ENCODE peak calls at places on chromosomes 7 and 10, in seven cellular contexts. M is IMR-90, D is tibial nerve, R is HCT116, N is transverse colon, C is prostate gland, O is lower leg skin. Z is an unnamed sample.

GRCh38 chr10:110433740-110434139 is 64.0 kb upstream of the DUSP5 start:
- DNase-seq in M (no peak), D (no peak), R (no peak), N (peak; percentile 3), C (no peak), O (peak; percentile 80), Z (no peak)

GRCh38 chr7:45407730-45408406 is 166.3 kb upstream of the ADCY1 start:
- DNase-seq in M (no peak), D (no peak), R (no peak), N (no peak), C (no peak), O (no peak), Z (no peak)

GRCh38 chr7:105990726-105991465 is 27.8 kb downstream of the CDHR3 start:
- DNase-seq in M (no peak), D (no peak), R (no peak), N (no peak), C (no peak), O (no peak), Z (no peak)

GRCh38 chr10:36602374-36602773 is 523.0 kb upstream of the ANKRD30A start:
- DNase-seq in M (peak; percentile 85), D (no peak), R (no peak), N (no peak), C (no peak), O (no peak), Z (no peak)

GRCh38 chr7:2878306-2878705 is 34.2 kb upstream of the GNA12 start:
- DNase-seq in M (no peak), D (no peak), R (no peak), N (no peak), C (no peak), O (no peak), Z (no peak)

GRCh38 chr10:80137031-80137712 is 4.6 kb downstream of the PLAC9 start:
- DNase-seq in M (peak; percentile 67), D (peak; percentile 61), R (no peak), N (no peak), C (no peak), O (no peak), Z (no peak)

GRCh38 chr10:28284126-28284525 is 18.7 kb downstream of the MPP7 start:
- DNase-seq in M (no peak), D (no peak), R (no peak), N (no peak), C (peak; percentile 70), O (no peak), Z (no peak)

GRCh38 chr7:4814463-4814862 is 39.0 kb downstream of the AP5Z1 start:
- DNase-seq in M (no peak), D (no peak), R (no peak), N (no peak), C (no peak), O (no peak), Z (no peak)

GRCh38 chr10:126939706-126940105 is 34.5 kb downstream of the DOCK1 start:
- DNase-seq in M (no peak), D (no peak), R (no peak), N (no peak), C (no peak), O (peak; percentile 26), Z (no peak)

GRCh38 chr7:29988391-29989256 is 977 bp downstream of the SCRN1 start:
- DNase-seq in M (peak; percentile 73), D (peak; percentile 23), R (peak; percentile 67), N (peak; percentile 46), C (no peak), O (no peak), Z (peak; percentile 46)

GRCh38 chr10:6053816-6054581 is 8.2 kb downstream of the IL2RA start:
- DNase-seq in M (no peak), D (no peak), R (no peak), N (peak; percentile 52), C (no peak), O (peak; percentile 86), Z (peak; percentile 93)

GRCh38 chr7:129859188-129859587 is 93.6 kb downstream of the UBE2H start:
- DNase-seq in M (peak; percentile 15), D (no peak), R (no peak), N (no peak), C (no peak), O (no peak), Z (no peak)

GRCh38 chr10:88386204-88386877 is 196.8 kb downstream of the RNLS start:
- DNase-seq in M (no peak), D (no peak), R (no peak), N (no peak), C (no peak), O (no peak), Z (no peak)

GRCh38 chr10:88386878-88387773 is 196.0 kb downstream of the RNLS start:
- DNase-seq in M (peak; percentile 82), D (no peak), R (peak; percentile 43), N (peak; percentile 40), C (no peak), O (no peak), Z (peak; percentile 76)

GRCh38 chr10:88389456-88389855 is 193.7 kb downstream of the RNLS start:
- DNase-seq in M (peak; percentile 73), D (no peak), R (no peak), N (peak; percentile 31), C (peak; percentile 39), O (no peak), Z (no peak)

GRCh38 chr10:88382699-88383098 is 200.4 kb downstream of the RNLS start:
- DNase-seq in M (no peak), D (no peak), R (no peak), N (no peak), C (no peak), O (no peak), Z (no peak)

DNA sequence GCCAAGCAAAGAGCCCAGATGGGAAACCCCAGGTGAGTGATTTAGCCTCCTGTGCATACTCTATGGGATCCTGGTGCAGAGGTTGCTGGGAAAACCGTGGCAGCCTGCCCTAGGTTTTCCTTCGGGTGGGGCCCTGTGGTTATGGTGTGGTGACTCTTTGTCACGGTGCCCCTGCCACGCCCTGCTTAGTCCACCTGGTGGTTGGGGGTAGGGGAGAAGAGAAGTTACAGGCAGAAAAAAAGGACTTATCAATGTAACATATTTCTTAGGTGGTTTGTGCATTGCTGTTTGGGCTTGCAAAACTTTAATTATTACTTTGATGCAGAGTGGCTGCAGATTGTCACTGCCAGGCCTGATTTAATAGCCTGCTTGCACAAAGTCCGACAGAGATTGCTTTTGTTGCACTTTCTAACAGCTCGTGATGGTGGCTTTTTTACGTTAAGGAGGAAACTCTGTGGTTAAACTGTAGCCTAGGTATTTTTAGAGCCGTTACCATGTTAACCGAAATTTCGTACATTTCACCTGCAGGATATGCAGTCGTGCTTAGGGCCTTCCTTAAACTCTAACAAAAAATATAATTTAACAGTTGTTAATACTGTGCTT is 197.4 kb downstream of the RNLS start:
- DNase-seq in M (no peak), D (no peak), R (peak; percentile 75), N (peak; percentile 92), C (peak; percentile 17), O (peak; percentile 85), Z (peak; percentile 87)
- H3K4me3 ChIP-seq in M (no peak overlapping the region), D (no peak overlapping the region), R (no peak overlapping the region), N (no peak overlapping the region), C (no peak overlapping the region), O (no peak overlapping the region), Z (peak overlapping the region; percentile 14)

GRCh38 chr10:22609719-22610118 is 104.7 kb downstream of the PIP4K2A start:
- DNase-seq in M (no peak), D (no peak), R (no peak), N (no peak), C (no peak), O (no peak), Z (no peak)
- TF ChIP-seq CTCF in M (no peak), D (no peak), R (peak; percentile 6), N (no peak), C (no peak), O (no peak), Z (no peak)

GRCh38 chr10:130507461-130507860 is 371.3 kb downstream of the GLRX3 start:
- DNase-seq in M (no peak), D (no peak), R (no peak), N (no peak), C (no peak), O (peak; percentile 49), Z (no peak)

GRCh38 chr10:130512936-130513335 is 376.7 kb downstream of the GLRX3 start:
- DNase-seq in M (no peak), D (no peak), R (no peak), N (no peak), C (no peak), O (no peak), Z (no peak)

GRCh38 chr10:130511801-130512200 is 375.6 kb downstream of the GLRX3 start:
- DNase-seq in M (no peak), D (no peak), R (no peak), N (no peak), C (no peak), O (no peak), Z (no peak)

GRCh38 chr10:130510755-130511154 is 374.6 kb downstream of the GLRX3 start:
- DNase-seq in M (no peak), D (no peak), R (no peak), N (no peak), C (no peak), O (no peak), Z (no peak)

DNA sequence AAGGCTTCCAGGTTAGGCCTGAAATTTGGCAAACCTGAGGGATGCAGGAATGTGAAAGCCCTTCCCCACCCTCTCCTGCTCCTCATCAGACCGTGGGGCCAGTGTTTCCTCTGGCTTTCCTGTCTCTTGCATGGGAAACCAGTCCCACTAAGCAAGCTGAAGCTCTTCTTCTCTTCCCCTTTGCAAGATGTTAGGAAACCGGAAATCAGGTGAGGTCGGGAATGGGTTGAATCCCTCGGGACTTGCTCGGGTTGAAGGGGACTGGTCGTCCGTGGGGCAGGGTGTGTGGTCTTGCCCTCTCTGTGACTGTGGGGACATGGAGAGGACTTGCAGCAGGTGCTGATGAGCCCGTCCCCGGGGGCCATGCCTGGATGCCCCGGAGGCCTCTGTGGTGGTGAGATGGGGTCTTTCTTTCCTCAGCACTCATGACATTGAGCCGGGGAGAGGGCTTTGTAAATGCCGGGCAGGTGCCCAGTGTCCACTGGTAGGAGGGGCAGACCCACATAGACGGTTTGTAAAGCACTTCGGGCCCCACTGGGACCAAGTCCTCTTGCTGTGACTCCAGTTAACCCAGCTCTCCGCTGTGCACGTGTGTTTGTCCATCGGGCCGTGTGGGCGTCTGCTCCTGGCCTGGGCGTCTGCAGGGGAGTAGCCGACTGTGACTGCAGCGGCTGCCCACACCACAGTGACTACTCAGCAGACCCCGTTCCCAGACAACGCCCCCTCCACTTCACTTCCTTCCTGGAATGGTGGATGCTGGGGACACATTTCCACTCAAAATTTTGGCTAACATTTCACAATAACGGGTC is 373.9 kb downstream of the GLRX3 start:
- DNase-seq in M (no peak), D (no peak), R (no peak), N (no peak), C (no peak), O (no peak), Z (no peak)
- TF ChIP-seq POLR2A in M (no peak), D (no peak), R (no peak), N (no peak), C (no peak), O (no peak), Z (no peak)

GRCh38 chr10:11469575-11470391 is 141.7 kb downstream of the USP6NL start:
- DNase-seq in M (no peak), D (no peak), R (no peak), N (no peak), C (no peak), O (no peak), Z (no peak)

GRCh38 chr10:11463111-11463510 is 148.3 kb downstream of the USP6NL start:
- DNase-seq in M (no peak), D (no peak), R (no peak), N (no peak), C (no peak), O (peak; percentile 73), Z (no peak)

GRCh38 chr10:11468126-11468742 is 143.2 kb downstream of the USP6NL start:
- DNase-seq in M (peak; percentile 58), D (no peak), R (no peak), N (no peak), C (no peak), O (no peak), Z (no peak)

GRCh38 chr10:11462071-11462470 is 149.4 kb downstream of the USP6NL start:
- DNase-seq in M (no peak), D (no peak), R (no peak), N (no peak), C (no peak), O (no peak), Z (no peak)

GRCh38 chr10:11465435-11465834 is 146.0 kb downstream of the USP6NL start:
- DNase-seq in M (no peak), D (no peak), R (no peak), N (no peak), C (no peak), O (no peak), Z (no peak)
- H3K4me3 ChIP-seq in M (no peak overlapping the region), D (no peak overlapping the region), R (no peak overlapping the region), N (no peak overlapping the region), C (no peak overlapping the region), O (no peak overlapping the region), Z (no peak overlapping the region)

Z was measured in right lobe of liver.